ENCODE peak calls at places on chromosomes 6 and 20, in five cellular contexts. I is dermis microvascular lymphatic vessel endothelial cell, C is ELR, U is amygdala, S is NAMALWA. P is an unnamed sample.

GRCh38 chr20:16639027-16639941 is 66.0 kb upstream of the KIF16B start:
- DNase-seq in C (no peak), U (no peak), S (no peak), I (no peak), P (no peak)

GRCh38 chr6:34736838-34737237 is 20.5 kb upstream of the SNRPC start:
- DNase-seq in S (no peak), I (no peak), C (no peak), U (no peak), P (no peak)

GRCh38 chr6:45398075-45398817 is 20.5 kb upstream of the SUPT3H start:
- DNase-seq in I (no peak), U (no peak), C (peak), S (no peak), P (no peak)

GRCh38 chr6:121382467-121383121 is 48.3 kb upstream of the TBC1D32 start:
- DNase-seq in S (no peak), C (peak), U (no peak), I (no peak), P (no peak)

GRCh38 chr20:10249822-10250221 is 31.2 kb downstream of the SNAP25 start:
- DNase-seq in S (no peak), I (no peak), U (no peak), C (no peak), P (no peak)

GRCh38 chr6:122426597-122426996 is 27.1 kb downstream of the HSF2 start:
- DNase-seq in I (no peak), U (no peak), C (no peak), S (no peak), P (no peak)

GRCh38 chr20:51628533-51629398 is 86.2 kb upstream of the NFATC2 start:
- DNase-seq in I (peak), S (no peak), C (peak), U (no peak), P (no peak)

GRCh38 chr6:73362358-73362757 is at the start of gene KHDC3L:
- DNase-seq in I (no peak), C (no peak), U (no peak), S (no peak), P (no peak)

GRCh38 chr6:7559196-7559595 is 17.7 kb downstream of the DSP start:
- DNase-seq in C (no peak), S (no peak), I (no peak), U (no peak), P (no peak)

GRCh38 chr6:21593412-21593926 is at the start of gene SOX4:
- DNase-seq in S (peak), U (peak), I (peak), C (peak), P (peak)

GRCh38 chr6:145904878-145905277 is 59.3 kb downstream of the SHPRH start:
- DNase-seq in C (no peak), I (no peak), U (no peak), S (peak), P (peak)

GRCh38 chr6:1554881-1555569 is 54.7 kb upstream of the FOXC1 start:
- DNase-seq in S (no peak), I (peak), U (peak), C (peak), P (peak)

GRCh38 chr20:38579219-38579618 is 1.8 kb upstream of the ADIG start:
- DNase-seq in C (no peak), I (no peak), S (no peak), U (no peak), P (no peak)

GRCh38 chr20:5001174-5002076 is at the start of gene SLC23A2:
- DNase-seq in U (peak), S (peak), I (no peak), C (peak), P (no peak)

GRCh38 chr6:167733740-167734661 is 92.7 kb upstream of the AFDN start:
- DNase-seq in U (no peak), C (no peak), I (peak), S (peak), P (no peak)

GRCh38 chr6:158978752-158979151 is 21.2 kb downstream of the RSPH3 start:
- DNase-seq in U (no peak), I (no peak), S (no peak), C (peak), P (no peak)

GRCh38 chr6:161254126-161254753 is 19.6 kb downstream of the AGPAT4 start:
- DNase-seq in C (no peak), S (no peak), U (no peak), I (no peak), P (no peak)

GRCh38 chr6:113909224-113909856 is 52.2 kb downstream of the MARCKS start:
- DNase-seq in I (peak), S (peak), C (peak), U (no peak), P (peak)

GRCh38 chr20:22672191-22672590 is 87.8 kb upstream of the FOXA2 start:
- DNase-seq in I (no peak), C (no peak), S (no peak), U (no peak), P (no peak)

GRCh38 chr20:8368680-8369079 is 236.6 kb downstream of the PLCB1 start:
- DNase-seq in S (no peak), I (no peak), U (no peak), C (no peak), P (no peak)